ENCODE peak calls at places on chromosome 3, in four cellular contexts. Q is H9, W is Right ventricle myocardium superior, I is psoas muscle. F is an unnamed sample.

GRCh38 chr3:39705351-39705900 is 104.0 kb upstream of the MYRIP start:
- DNase-seq in Q (no peak), W (no peak), I (no peak), F (no peak)

GRCh38 chr3:62109534-62109933 is 263.8 kb downstream of the FEZF2 start:
- DNase-seq in Q (peak; percentile 66), W (peak; percentile 63), I (peak; percentile 59), F (no peak)

GRCh38 chr3:87732294-87732693 is 326.5 kb downstream of the CGGBP1 start:
- DNase-seq in Q (no peak), W (no peak), I (no peak), F (no peak)

GRCh38 chr3:17782751-17783150 is 40.3 kb upstream of the TBC1D5 start:
- DNase-seq in Q (no peak), W (no peak), I (no peak), F (no peak)

GRCh38 chr3:59699648-59700320 is 650.0 kb upstream of the CFAP20DC start:
- DNase-seq in Q (no peak), W (no peak), I (no peak), F (no peak)

GRCh38 chr3:12515631-12516030 is 29.7 kb downstream of the MKRN2OS start:
- DNase-seq in Q (no peak), W (no peak), I (no peak), F (no peak)

GRCh38 chr3:193068365-193068764 is 150.7 kb upstream of the MB21D2 start:
- DNase-seq in Q (no peak), W (no peak), I (no peak), F (no peak)

GRCh38 chr3:12970684-12971083 is 102.5 kb downstream of the IQSEC1 start:
- DNase-seq in Q (no peak), W (peak; percentile 14), I (no peak), F (no peak)

GRCh38 chr3:73399106-73399505 is 225.6 kb downstream of the PDZRN3 start:
- DNase-seq in Q (no peak), W (no peak), I (no peak), F (no peak)

GRCh38 chr3:112097378-112097777 is 11.2 kb downstream of the C3orf52 start:
- DNase-seq in Q (no peak), W (no peak), I (no peak), F (no peak)

GRCh38 chr3:177005718-177006405 is 191.4 kb downstream of the TBL1XR1 start:
- DNase-seq in Q (no peak), W (no peak), I (no peak), F (no peak)

GRCh38 chr3:126748701-126749546 is 44.9 kb downstream of the CHCHD6 start:
- DNase-seq in Q (no peak), W (no peak), I (no peak), F (no peak)

GRCh38 chr3:100556656-100557310 is 52.6 kb upstream of the ADGRG7 start:
- DNase-seq in Q (no peak), W (no peak), I (no peak), F (peak; percentile 59)

GRCh38 chr3:120113128-120114116 is 19.2 kb upstream of the GSK3B start:
- DNase-seq in Q (no peak), W (no peak), I (no peak), F (no peak)

GRCh38 chr3:10511809-10512494 is 6.6 kb upstream of the ATP2B2 start:
- DNase-seq in Q (no peak), W (no peak), I (no peak), F (no peak)

GRCh38 chr3:58725326-58725853 is 58.8 kb upstream of the FAM3D start:
- DNase-seq in Q (no peak), W (no peak), I (no peak), F (no peak)

GRCh38 chr3:138202945-138203701 is 16.0 kb downstream of the ARMC8 start:
- DNase-seq in Q (no peak), W (no peak), I (no peak), F (no peak)

GRCh38 chr3:15443826-15444524 is 16.6 kb downstream of the EAF1 start:
- DNase-seq in Q (no peak), W (no peak), I (no peak), F (no peak)

GRCh38 chr3:122146466-122146865 is 37.0 kb upstream of the CASR start:
- DNase-seq in Q (no peak), W (no peak), I (no peak), F (no peak)

GRCh38 chr3:14396293-14396692 is 6.1 kb upstream of the SLC6A6 start:
- DNase-seq in Q (no peak), W (no peak), I (no peak), F (no peak)

GRCh38 chr3:82087958-82088357 is 326.5 kb upstream of the GBE1 start:
- DNase-seq in Q (no peak), W (no peak), I (no peak), F (no peak)

GRCh38 chr3:134279466-134279865 is 28.8 kb upstream of the RYK start:
- DNase-seq in Q (no peak), W (no peak), I (no peak), F (no peak)

GRCh38 chr3:75985432-75985831 is 200.1 kb upstream of the ZNF717 start:
- DNase-seq in Q (no peak), W (no peak), I (no peak), F (no peak)

GRCh38 chr3:10707984-10708868 is 107.8 kb upstream of the SLC6A11 start:
- DNase-seq in Q (peak; percentile 52), W (no peak), I (no peak), F (no peak)

F was measured in tibial artery.